ENCODE peak calls at places on chromosomes 12 and 14, in six cellular contexts. T is tibial artery, I is neuronal stem cell, J is heart left ventricle, V is psoas muscle, F is PC-3. O is an unnamed sample.

GRCh38 chr12:34396861-34397590 is 374.7 kb downstream of the ALG10 start:
- DNase-seq in I (no peak), F (no peak), T (peak; percentile 8), V (peak; percentile 22), J (peak; percentile 40), O (no peak)

GRCh38 chr14:92890830-92891598 is 31.9 kb upstream of the CHGA start:
- DNase-seq in J (no peak), F (peak; percentile 22), T (no peak), I (no peak), V (no peak), O (no peak)

GRCh38 chr12:46439793-46440511 is 67.4 kb upstream of the SLC38A2 start:
- DNase-seq in I (no peak), V (no peak), T (no peak), F (peak; percentile 52), J (no peak), O (no peak)

GRCh38 chr14:74579447-74580274 is 32.4 kb downstream of the LTBP2 start:
- DNase-seq in I (no peak), F (peak; percentile 97), J (peak; percentile 26), V (peak; percentile 20), T (no peak), O (no peak)

GRCh38 chr14:50832935-50833607 is 2.1 kb upstream of the NIN start:
- DNase-seq in I (no peak), F (no peak), T (no peak), J (no peak), V (no peak), O (no peak)

GRCh38 chr12:30754750-30755394 is at the start of gene CAPRIN2:
- DNase-seq in I (peak; percentile 94), T (peak; percentile 94), F (peak; percentile 91), J (peak; percentile 99), V (peak; percentile 98), O (peak; percentile 92)

GRCh38 chr14:59583755-59584154 is 7.1 kb upstream of the CCDC175 start:
- DNase-seq in I (no peak), T (no peak), V (no peak), J (no peak), F (peak; percentile 62), O (no peak)

GRCh38 chr14:96001866-96002510 is 37.2 kb upstream of the C14orf132 start:
- DNase-seq in I (no peak), F (no peak), V (no peak), T (no peak), J (no peak), O (no peak)

GRCh38 chr12:56143225-56143624 is 9.2 kb upstream of the MYL6B start:
- DNase-seq in I (no peak), V (no peak), F (no peak), J (no peak), T (no peak), O (no peak)

GRCh38 chr12:82896286-82896685 is 209.6 kb downstream of the TMTC2 start:
- DNase-seq in T (no peak), I (no peak), J (no peak), F (no peak), V (no peak), O (no peak)

GRCh38 chr12:116861331-116861730 is 19.9 kb downstream of the HRK start:
- DNase-seq in J (peak; percentile 72), T (peak; percentile 29), F (peak; percentile 54), V (peak; percentile 64), I (no peak), O (peak; percentile 37)

GRCh38 chr14:76129851-76130576 is 21.7 kb upstream of the GPATCH2L start:
- DNase-seq in V (no peak), T (no peak), F (no peak), I (no peak), J (no peak), O (no peak)

GRCh38 chr14:68704736-68705720 is 87.8 kb downstream of the ZFP36L1 start:
- DNase-seq in T (no peak), F (peak; percentile 67), J (no peak), V (no peak), I (no peak), O (no peak)

GRCh38 chr12:124673881-124674617 is 106.6 kb upstream of the NCOR2 start:
- DNase-seq in T (no peak), V (peak; percentile 38), F (no peak), J (no peak), I (no peak), O (no peak)

GRCh38 chr14:69002069-69002468 is 23.0 kb upstream of the ACTN1 start:
- DNase-seq in T (no peak), F (peak; percentile 63), J (no peak), V (no peak), I (no peak), O (peak; percentile 13)

GRCh38 chr12:56630180-56630632 is at the start of gene BAZ2A:
- DNase-seq in J (peak; percentile 93), I (peak; percentile 73), T (peak; percentile 87), F (peak; percentile 78), V (peak; percentile 93), O (peak; percentile 83)

GRCh38 chr14:78567343-78567742 is 397.2 kb downstream of the NRXN3 start:
- DNase-seq in V (no peak), T (no peak), J (no peak), I (no peak), F (no peak), O (no peak)

GRCh38 chr14:77376380-77376770 is 519 bp downstream of the TMED8 start:
- DNase-seq in J (peak; percentile 58), V (peak; percentile 64), T (peak; percentile 21), I (peak; percentile 14), F (peak; percentile 27), O (peak; percentile 3)

GRCh38 chr14:58981840-58982239 is 206.6 kb upstream of the DAAM1 start:
- DNase-seq in T (no peak), F (no peak), I (no peak), V (no peak), J (no peak), O (no peak)

GRCh38 chr12:44317651-44318126 is 481.8 kb downstream of the TMEM117 start:
- DNase-seq in J (no peak), T (no peak), V (no peak), F (peak; percentile 57), I (peak; percentile 9), O (peak; percentile 27)

GRCh38 chr12:52238916-52239649 is 6.0 kb downstream of the KRT7 start:
- DNase-seq in I (no peak), F (peak; percentile 17), V (no peak), T (no peak), J (no peak), O (no peak)

GRCh38 chr12:80935076-80935475 is 2.7 kb downstream of the LIN7A start:
- DNase-seq in J (no peak), V (no peak), T (no peak), F (no peak), I (no peak), O (no peak)
- H3K27me3 ChIP-seq in J (no peaks in the 10 kb centered on the region), V (no peaks in the 10 kb centered on the region), T (no peaks in the 10 kb centered on the region), F (peaks cover 78% of the 10 kb centered on the region), I (no peaks in the 10 kb centered on the region), O (peaks cover 9% of the 10 kb centered on the region)

GRCh38 chr12:26610774-26611173 is 222.2 kb downstream of the ITPR2 start:
- DNase-seq in F (no peak), J (no peak), I (no peak), V (no peak), T (no peak), O (no peak)

GRCh38 chr12:26611598-26611997 is 221.4 kb downstream of the ITPR2 start:
- DNase-seq in I (no peak), V (no peak), T (no peak), F (no peak), J (no peak), O (no peak)

GRCh38 chr12:26617513-26617912 is 215.5 kb downstream of the ITPR2 start:
- DNase-seq in V (no peak), T (no peak), F (no peak), J (no peak), I (no peak), O (no peak)

GRCh38 chr12:26612203-26612602 is 220.8 kb downstream of the ITPR2 start:
- DNase-seq in T (no peak), V (no peak), I (no peak), J (no peak), F (no peak), O (no peak)

DNA sequence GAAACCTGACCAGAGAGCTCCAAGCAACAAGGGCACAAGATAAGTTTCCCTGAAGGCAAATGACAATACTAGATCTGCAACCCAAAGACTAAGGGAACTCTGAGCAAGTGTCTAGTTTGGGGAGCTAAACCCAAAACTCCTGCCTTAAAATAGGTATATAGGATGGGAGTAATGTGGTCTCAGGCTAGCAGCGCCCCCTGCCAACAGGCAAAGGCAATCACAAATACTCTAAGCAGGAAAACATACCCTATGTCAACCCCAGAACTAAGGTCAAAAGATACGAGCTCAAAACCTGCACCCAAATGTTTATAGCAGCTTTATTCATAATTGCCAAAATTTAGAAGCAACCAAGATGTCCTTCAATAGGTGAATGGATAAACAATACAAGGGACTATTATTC is 218.8 kb downstream of the ITPR2 start:
- DNase-seq in T (no peak), J (no peak), F (peak; percentile 56), I (peak; percentile 17), V (no peak), O (peak; percentile 51)
- H3K27ac ChIP-seq in T (no peak overlapping the region), J (no peak overlapping the region), F (no peak overlapping the region), I (no peak overlapping the region), V (no peak overlapping the region), O (no peak overlapping the region)

GRCh38 chr14:45253754-45254300 is 825 bp upstream of the MIS18BP1 start:
- DNase-seq in J (no peak), V (peak; percentile 59), F (no peak), I (no peak), T (peak; percentile 25), O (no peak)

GRCh38 chr14:45252356-45253069 is 489 bp downstream of the MIS18BP1 start:
- DNase-seq in I (no peak), T (no peak), J (no peak), F (peak; percentile 18), V (no peak), O (peak; percentile 8)

GRCh38 chr14:45251912-45252311 is 1.1 kb downstream of the MIS18BP1 start:
- DNase-seq in J (no peak), V (no peak), I (no peak), F (peak; percentile 39), T (no peak), O (no peak)

GRCh38 chr14:45254771-45255170 is 1.8 kb upstream of the MIS18BP1 start:
- DNase-seq in T (no peak), I (no peak), V (no peak), J (no peak), F (no peak), O (no peak)

DNA sequence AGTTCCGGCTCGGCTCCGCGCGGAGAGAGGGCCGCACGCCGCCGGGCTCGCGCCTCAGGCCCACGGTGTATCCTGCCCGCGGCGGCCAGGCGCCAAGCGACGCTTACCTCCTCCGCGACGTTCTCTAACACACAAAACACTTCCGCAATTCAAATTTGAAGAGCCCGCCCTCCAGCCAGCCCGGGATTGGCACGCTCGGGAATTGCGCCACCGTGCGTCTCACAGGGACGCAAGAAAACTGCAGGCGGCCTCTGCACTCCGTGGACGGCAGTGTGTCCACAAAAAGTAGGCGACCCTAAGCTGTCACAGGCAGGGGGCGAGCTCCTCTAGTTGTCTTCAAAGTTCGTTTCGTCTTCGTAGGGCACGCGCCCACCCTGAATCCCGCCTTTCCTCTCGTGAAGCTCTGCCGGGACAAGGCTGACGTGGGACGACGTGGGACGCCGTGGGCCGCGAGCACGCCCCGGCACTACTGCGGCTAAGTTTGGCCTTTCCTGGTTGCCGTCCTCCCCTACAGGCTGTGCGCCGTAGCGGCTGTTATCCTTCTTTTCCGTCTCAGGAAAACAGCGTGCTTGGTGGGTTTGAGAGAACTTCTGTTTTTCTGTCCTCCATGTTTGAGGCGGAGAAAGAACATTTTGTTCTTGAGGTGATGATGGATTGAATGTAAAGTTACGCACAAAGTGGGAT is at the start of gene MIS18BP1:
- DNase-seq in I (peak; percentile 90), V (peak; percentile 96), J (peak; percentile 97), F (peak; percentile 97), T (peak; percentile 94), O (peak; percentile 94)
- H3K27me3 ChIP-seq in I (no peaks in the 10 kb centered on the region), V (no peaks in the 10 kb centered on the region), J (no peaks in the 10 kb centered on the region), F (no peaks in the 10 kb centered on the region), T (no peaks in the 10 kb centered on the region), O (no peaks in the 10 kb centered on the region)

GRCh38 chr14:105247715-105248367 is 492 bp upstream of the BTBD6 start:
- DNase-seq in T (no peak), V (peak; percentile 61), J (no peak), F (no peak), I (no peak), O (no peak)
- H3K27ac ChIP-seq in T (peak overlapping the region; percentile 88), V (peak overlapping the region; percentile 91), J (peak overlapping the region; percentile 85), F (no peak overlapping the region), I (no peak overlapping the region), O (peak overlapping the region; percentile 71)